ENCODE peak calls at places on chromosomes 11 and 22, in four cellular contexts. Z, Y, N and R are unnamed samples.

GRCh38 chr11:67113231-67113721 is 5.8 kb upstream of the KDM2A start:
- DNase-seq in Z (peak; percentile 46), Y (peak; percentile 16), N (no peak), R (no peak)

GRCh38 chr11:128653828-128654231 is 40.0 kb upstream of the FLI1 start:
- DNase-seq in Z (no peak), Y (no peak), N (no peak), R (peak; percentile 54)

GRCh38 chr11:35515224-35515623 is 10.2 kb downstream of the PAMR1 start:
- DNase-seq in Z (no peak), Y (no peak), N (no peak), R (no peak)

GRCh38 chr11:96655474-96655873 is 265.7 kb downstream of the JRKL start:
- DNase-seq in Z (no peak), Y (no peak), N (no peak), R (no peak)

GRCh38 chr11:45983471-45983845 is 61.0 kb downstream of the LARGE2 start:
- DNase-seq in Z (no peak), Y (no peak), N (no peak), R (no peak)

GRCh38 chr11:15911377-15912044 is 444.8 kb downstream of the SOX6 start:
- DNase-seq in Z (no peak), Y (no peak), N (no peak), R (peak; percentile 79)

GRCh38 chr11:10514210-10514609 is 26.8 kb downstream of the RNF141 start:
- DNase-seq in Z (no peak), Y (no peak), N (no peak), R (no peak)

GRCh38 chr22:44311855-44312170 is 938 bp downstream of the SHISAL1 start:
- DNase-seq in Z (no peak), Y (no peak), N (no peak), R (no peak)

GRCh38 chr11:58075781-58076180 is 45.0 kb downstream of the OR6Q1 start:
- DNase-seq in Z (no peak), Y (no peak), N (no peak), R (no peak)

GRCh38 chr11:114233755-114234154 is 62.4 kb upstream of the NNMT start:
- DNase-seq in Z (no peak), Y (no peak), N (no peak), R (no peak)